ENCODE peak calls at places on chromosomes 7 and 10, in ten cellular contexts. R, M, N, L, J, Z, I, B, K and Q are unnamed samples.

GRCh38 chr10:102229810-102230263 is 3.7 kb downstream of the ELOVL3 start:
- DNase-seq in N (peak; percentile 85), J (peak; percentile 86), R (peak; percentile 93), B (peak; percentile 65), M (peak; percentile 91), Z (peak; percentile 86), L (peak; percentile 85), I (peak; percentile 56), K (peak; percentile 77), Q (peak; percentile 89)

GRCh38 chr10:50615654-50616053 is 8.1 kb downstream of the SGMS1 start:
- DNase-seq in K (no peak), R (no peak), Z (no peak), L (no peak), N (no peak), M (no peak), B (no peak), I (no peak), J (no peak), Q (no peak)

GRCh38 chr10:61600389-61600788 is 62.3 kb upstream of the CABCOCO1 start:
- DNase-seq in M (no peak), I (no peak), Z (no peak), R (no peak), K (no peak), L (no peak), N (no peak), B (peak; percentile 10), J (no peak), Q (no peak)

GRCh38 chr7:48438196-48438595 is 266.9 kb downstream of the ABCA13 start:
- DNase-seq in M (no peak), Z (no peak), I (no peak), N (no peak), J (no peak), R (no peak), K (no peak), B (no peak), L (no peak), Q (no peak)

GRCh38 chr10:88965016-88965415 is 12.4 kb upstream of the ACTA2 start:
- DNase-seq in R (no peak), J (no peak), L (no peak), K (no peak), N (no peak), I (peak; percentile 33), Z (no peak), B (peak; percentile 42), M (no peak), Q (no peak)

GRCh38 chr10:88994034-88994433 is 3.4 kb downstream of the FAS start:
- DNase-seq in N (no peak), L (no peak), Z (no peak), M (peak; percentile 31), J (no peak), K (no peak), I (peak; percentile 72), B (peak; percentile 29), R (peak; percentile 11), Q (no peak)

GRCh38 chr7:87797798-87798403 is 78.3 kb downstream of the SLC25A40 start:
- DNase-seq in L (no peak), I (peak; percentile 48), N (peak; percentile 35), J (peak; percentile 14), B (peak; percentile 47), Z (no peak), R (peak; percentile 71), K (no peak), M (peak; percentile 46), Q (no peak)

GRCh38 chr7:67359900-67360299 is 363.3 kb downstream of the TYW1 start:
- DNase-seq in I (no peak), M (no peak), R (no peak), Z (no peak), B (no peak), L (no peak), N (no peak), K (no peak), J (no peak), Q (no peak)

GRCh38 chr7:137423321-137423720 is 79.8 kb upstream of the PTN start:
- DNase-seq in N (no peak), M (no peak), K (no peak), I (no peak), L (no peak), B (peak; percentile 86), R (no peak), Z (no peak), J (no peak), Q (no peak)

GRCh38 chr7:55964802-55965470 is 551 bp downstream of the NIPSNAP2 start:
- DNase-seq in J (peak; percentile 83), R (peak; percentile 77), M (peak; percentile 86), L (peak; percentile 91), Z (peak; percentile 86), B (peak; percentile 19), K (peak; percentile 60), N (peak; percentile 13), I (peak; percentile 66), Q (peak; percentile 77)

GRCh38 chr7:44678468-44679179 is 70.0 kb upstream of the ZMIZ2 start:
- DNase-seq in B (peak; percentile 86), J (no peak), Z (peak; percentile 63), M (no peak), N (no peak), L (peak; percentile 58), K (no peak), I (peak; percentile 95), R (no peak), Q (no peak)

GRCh38 chr10:96511044-96511945 is 2.4 kb downstream of the TLL2 start:
- DNase-seq in Z (peak; percentile 30), L (no peak), I (peak; percentile 33), B (peak; percentile 17), J (peak; percentile 41), K (peak; percentile 41), R (peak; percentile 79), N (peak; percentile 31), M (peak; percentile 63), Q (peak; percentile 55)

GRCh38 chr10:107118866-107119265 is 45.6 kb downstream of the SORCS1 start:
- DNase-seq in I (no peak), B (no peak), M (no peak), Z (no peak), R (no peak), L (no peak), N (no peak), J (no peak), K (no peak), Q (no peak)

GRCh38 chr7:75920431-75921161 is 5.6 kb downstream of the POR start:
- DNase-seq in N (no peak), L (no peak), J (no peak), B (no peak), Z (peak; percentile 58), I (no peak), R (no peak), K (no peak), M (no peak), Q (no peak)

GRCh38 chr7:2381227-2381626 is 22.2 kb upstream of the CHST12 start:
- DNase-seq in B (no peak), L (no peak), R (no peak), K (no peak), I (no peak), J (no peak), M (no peak), Z (no peak), N (no peak), Q (no peak)
- TF ChIP-seq CTCF in B (no peak), L (no peak), R (no peak), K (no peak), I (no peak), J (no peak), M (no peak), Z (no peak), N (no peak), Q (no peak)

DNA sequence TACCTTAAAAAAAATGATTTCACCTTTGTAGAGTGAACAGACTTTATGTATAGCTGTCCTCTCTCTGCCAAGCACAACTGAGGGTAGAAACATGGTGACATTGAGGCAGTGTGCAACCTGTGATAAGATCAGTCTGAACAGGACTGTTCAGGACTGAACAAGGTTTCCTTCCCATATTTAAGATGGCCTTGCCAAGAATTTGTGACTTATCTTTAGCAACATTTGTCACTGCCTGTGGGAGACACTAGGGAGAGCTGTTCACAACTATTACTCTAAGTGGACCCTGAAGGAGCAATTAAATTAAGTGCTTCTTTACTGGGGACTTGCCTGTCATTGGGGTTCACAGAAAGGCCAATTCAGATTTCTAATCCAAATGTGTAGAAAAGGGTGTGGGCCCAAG is 6.7 kb downstream of the OR13A1 start:
- DNase-seq in J (no peak), K (no peak), L (no peak), N (peak; percentile 2), R (no peak), I (no peak), Z (no peak), M (peak; percentile 42), B (no peak), Q (no peak)
- TF ChIP-seq CTCF in J (no peak), K (no peak), L (peak; percentile 33), N (peak; percentile 36), R (peak; percentile 33), I (no peak), Z (no peak), M (peak; percentile 47), B (no peak), Q (peak; percentile 9)

GRCh38 chr10:129905553-129905952 is 58.5 kb downstream of the EBF3 start:
- DNase-seq in R (no peak), J (no peak), K (no peak), M (no peak), I (no peak), Z (no peak), N (no peak), L (no peak), B (no peak), Q (no peak)
- TF ChIP-seq CTCF in R (no peak), J (no peak), K (no peak), M (no peak), I (no peak), Z (no peak), N (no peak), L (no peak), B (no peak), Q (no peak)

GRCh38 chr7:122546496-122546895 is 152.4 kb downstream of the RNF133 start:
- DNase-seq in K (no peak), B (no peak), M (no peak), J (no peak), Z (peak; percentile 27), N (no peak), I (peak; percentile 6), L (no peak), R (no peak), Q (no peak)

GRCh38 chr7:122552769-122553168 is 146.1 kb downstream of the RNF133 start:
- DNase-seq in N (no peak), L (no peak), Z (no peak), K (no peak), M (no peak), J (no peak), B (no peak), I (no peak), R (no peak), Q (no peak)

GRCh38 chr7:122553761-122554160 is 145.2 kb downstream of the RNF133 start:
- DNase-seq in J (no peak), B (no peak), Z (no peak), I (no peak), L (no peak), N (no peak), K (no peak), M (no peak), R (no peak), Q (no peak)

GRCh38 chr7:122549578-122549977 is 149.3 kb downstream of the RNF133 start:
- DNase-seq in I (no peak), K (no peak), L (no peak), Z (no peak), R (no peak), M (no peak), N (no peak), J (no peak), B (no peak), Q (no peak)

DNA sequence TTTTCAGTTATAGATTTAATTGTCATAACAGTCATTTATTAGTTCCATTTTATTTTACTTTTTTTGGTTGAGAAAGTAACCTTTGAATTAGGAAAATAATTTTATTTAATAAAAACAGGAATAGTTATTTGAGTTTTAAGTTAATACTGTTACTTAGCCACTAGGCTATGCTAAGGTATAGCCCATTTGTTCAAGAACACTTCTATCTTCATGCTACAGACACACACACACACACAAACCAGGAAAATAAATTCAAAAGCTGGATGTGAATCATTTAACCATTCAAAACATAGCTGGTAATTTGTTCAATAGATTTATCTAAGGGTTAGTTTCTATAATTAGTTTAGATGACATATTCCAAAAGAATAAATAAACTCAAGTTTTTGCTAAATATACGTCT is 148.4 kb downstream of the RNF133 start:
- DNase-seq in B (no peak), K (no peak), R (no peak), M (no peak), I (peak; percentile 4), N (no peak), L (no peak), J (no peak), Z (no peak), Q (no peak)
- TF ChIP-seq CTCF in B (no peak), K (peak; percentile 40), R (peak; percentile 47), M (no peak), I (peak; percentile 8), N (peak; percentile 12), L (peak; percentile 16), J (no peak), Z (no peak), Q (no peak)